ENCODE peak calls at places on chromosomes 11 and 22, in four cellular contexts. One of them, this sample, is unnamed.
A peak's percentile ranks its signal among the peaks of the same experiment; 100 is the strongest.

GRCh38 chr22:43212434-43212952 is 25.6 kb upstream of the TTLL12 start:
- DNase-seq in epithelial cell of proximal tubule: no peak
- DNase-seq in GM23248: no peak
- DNase-seq in G401: no peak
- DNase-seq in this sample: no peak

GRCh38 chr11:70527429-70528045 is 129.2 kb downstream of the CTTN start:
- DNase-seq in GM23248: no peak
- DNase-seq in epithelial cell of proximal tubule: no peak
- DNase-seq in G401: no peak
- DNase-seq in this sample: no peak

GRCh38 chr11:74084796-74085541 is 76.1 kb upstream of the UCP3 start:
- DNase-seq in G401: no peak
- DNase-seq in GM23248: peak; percentile 40
- DNase-seq in epithelial cell of proximal tubule: peak; percentile 27
- DNase-seq in this sample: no peak

GRCh38 chr11:34145073-34145472 is 39.6 kb downstream of the NAT10 start:
- DNase-seq in epithelial cell of proximal tubule: no peak
- DNase-seq in G401: no peak
- DNase-seq in GM23248: no peak
- DNase-seq in this sample: no peak

GRCh38 chr11:100445231-100445735 is 241.8 kb upstream of the ARHGAP42 start:
- DNase-seq in epithelial cell of proximal tubule: peak; percentile 13
- DNase-seq in G401: peak; percentile 94
- DNase-seq in GM23248: no peak
- DNase-seq in this sample: no peak

GRCh38 chr11:4202749-4203148 is 108.2 kb downstream of the RRM1 start:
- DNase-seq in GM23248: no peak
- DNase-seq in G401: no peak
- DNase-seq in epithelial cell of proximal tubule: no peak
- DNase-seq in this sample: no peak

GRCh38 chr22:49380828-49381114 is 446.9 kb downstream of the BRD1 start:
- DNase-seq in epithelial cell of proximal tubule: no peak
- DNase-seq in G401: peak; percentile 47
- DNase-seq in GM23248: no peak
- DNase-seq in this sample: no peak

GRCh38 chr22:48576333-48577013 is 1251.2 kb downstream of the BRD1 start:
- DNase-seq in epithelial cell of proximal tubule: no peak
- DNase-seq in GM23248: peak; percentile 23
- DNase-seq in G401: peak; percentile 52
- DNase-seq in this sample: no peak

GRCh38 chr22:21961886-21962654 is 9.4 kb upstream of the PPM1F start:
- DNase-seq in G401: no peak
- DNase-seq in GM23248: peak; percentile 78
- DNase-seq in epithelial cell of proximal tubule: peak; percentile 38
- DNase-seq in this sample: no peak

GRCh38 chr11:9905562-9905961 is 241.7 kb downstream of the SWAP70 start:
- DNase-seq in G401: no peak
- DNase-seq in epithelial cell of proximal tubule: no peak
- DNase-seq in GM23248: peak; percentile 73
- DNase-seq in this sample: no peak

GRCh38 chr11:129639300-129639699 is 176.3 kb upstream of the TMEM45B start:
- DNase-seq in GM23248: peak; percentile 97
- DNase-seq in epithelial cell of proximal tubule: peak; percentile 89
- DNase-seq in G401: no peak
- DNase-seq in this sample: no peak

GRCh38 chr11:122344281-122344680 is 228.3 kb upstream of the BLID start:
- DNase-seq in GM23248: peak; percentile 83
- DNase-seq in epithelial cell of proximal tubule: no peak
- DNase-seq in G401: no peak
- DNase-seq in this sample: no peak

GRCh38 chr11:109972181-109972715 is 120.9 kb upstream of the ZC3H12C start:
- DNase-seq in GM23248: no peak
- DNase-seq in epithelial cell of proximal tubule: no peak
- DNase-seq in G401: no peak
- DNase-seq in this sample: no peak

GRCh38 chr11:9385288-9385902 is 943 bp downstream of the IPO7 start:
- DNase-seq in GM23248: no peak
- DNase-seq in epithelial cell of proximal tubule: no peak
- DNase-seq in G401: no peak
- DNase-seq in this sample: peak; percentile 59

GRCh38 chr22:46321387-46321775 is 14.1 kb upstream of the TRMU start:
- DNase-seq in epithelial cell of proximal tubule: no peak
- DNase-seq in G401: no peak
- DNase-seq in GM23248: no peak
- DNase-seq in this sample: no peak

GRCh38 chr11:68430801-68431200 is 29.8 kb upstream of the PPP6R3 start:
- DNase-seq in G401: no peak
- DNase-seq in epithelial cell of proximal tubule: no peak
- DNase-seq in GM23248: no peak
- DNase-seq in this sample: no peak

GRCh38 chr22:46976130-46976529 is 213.7 kb downstream of the TBC1D22A start:
- DNase-seq in GM23248: no peak
- DNase-seq in G401: no peak
- DNase-seq in epithelial cell of proximal tubule: no peak
- DNase-seq in this sample: no peak

GRCh38 chr11:57597461-57597892 is at the start of gene SERPING1:
- DNase-seq in G401: peak; percentile 38
- DNase-seq in GM23248: peak; percentile 53
- DNase-seq in epithelial cell of proximal tubule: no peak
- DNase-seq in this sample: peak; percentile 86

GRCh38 chr22:49046546-49047305 is 780.9 kb downstream of the BRD1 start:
- DNase-seq in epithelial cell of proximal tubule: no peak
- DNase-seq in G401: peak; percentile 62
- DNase-seq in GM23248: no peak
- DNase-seq in this sample: peak; percentile 76

GRCh38 chr22:39563571-39564428 is 6.8 kb upstream of the CACNA1I start:
- DNase-seq in G401: no peak
- DNase-seq in epithelial cell of proximal tubule: no peak
- DNase-seq in GM23248: no peak
- DNase-seq in this sample: no peak

GRCh38 chr11:19220903-19221682 is 19.3 kb upstream of the CSRP3 start:
- DNase-seq in GM23248: no peak
- DNase-seq in G401: peak; percentile 42
- DNase-seq in epithelial cell of proximal tubule: no peak
- DNase-seq in this sample: no peak

GRCh38 chr22:48703265-48703941 is 1124.3 kb downstream of the BRD1 start:
- DNase-seq in epithelial cell of proximal tubule: no peak
- DNase-seq in G401: no peak
- DNase-seq in GM23248: no peak
- DNase-seq in this sample: no peak

GRCh38 chr11:35077709-35078695 is 61.0 kb upstream of the CD44 start:
- DNase-seq in GM23248: peak; percentile 85
- DNase-seq in G401: no peak
- DNase-seq in epithelial cell of proximal tubule: peak; percentile 96
- DNase-seq in this sample: no peak

GRCh38 chr11:66278396-66279091 is 569 bp downstream of the CNIH2 start:
- DNase-seq in GM23248: peak; percentile 59
- DNase-seq in G401: peak; percentile 34
- DNase-seq in epithelial cell of proximal tubule: no peak
- DNase-seq in this sample: peak; percentile 80

GRCh38 chr22:31081963-31082605 is 966 bp downstream of the SMTN start:
- DNase-seq in epithelial cell of proximal tubule: no peak
- DNase-seq in GM23248: peak; percentile 86
- DNase-seq in G401: no peak
- DNase-seq in this sample: peak; percentile 36

GRCh38 chr11:73233211-73233610 is 15.1 kb downstream of the P2RY2 start:
- DNase-seq in G401: no peak
- DNase-seq in GM23248: no peak
- DNase-seq in epithelial cell of proximal tubule: no peak
- DNase-seq in this sample: no peak

GRCh38 chr11:17391493-17392355 is 3.3 kb upstream of the KCNJ11 start:
- DNase-seq in GM23248: no peak
- DNase-seq in G401: no peak
- DNase-seq in epithelial cell of proximal tubule: no peak
- DNase-seq in this sample: no peak

GRCh38 chr11:108897071-108897481 is 232.2 kb downstream of the DDX10 start:
- DNase-seq in epithelial cell of proximal tubule: no peak
- DNase-seq in GM23248: no peak
- DNase-seq in G401: no peak
- DNase-seq in this sample: no peak

GRCh38 chr22:19823191-19823590 is 31.5 kb downstream of the GNB1L start:
- DNase-seq in G401: no peak
- DNase-seq in GM23248: no peak
- DNase-seq in epithelial cell of proximal tubule: no peak
- DNase-seq in this sample: no peak

GRCh38 chr22:30591191-30591587 is 521 bp downstream of the PES1 start:
- DNase-seq in epithelial cell of proximal tubule: no peak
- DNase-seq in GM23248: peak; percentile 82
- DNase-seq in G401: no peak
- DNase-seq in this sample: no peak

GRCh38 chr11:7527029-7527428 is 13.2 kb downstream of the PPFIBP2 start:
- DNase-seq in G401: no peak
- DNase-seq in GM23248: no peak
- DNase-seq in epithelial cell of proximal tubule: no peak
- DNase-seq in this sample: no peak

This sample was measured in HuH-7.